ENCODE peak calls at places on chromosomes 2 and 18, in seven cellular contexts. Y is HL-60, P is GM13976, T is NCI-H774, Z is astrocyte of the spinal cord, B is skeletal muscle cell, C is SK-MEL-5. M is an unnamed sample.

GRCh38 chr2:182330451-182331325 is 96.1 kb downstream of the PDE1A start:
- DNase-seq in C (no peak), T (no peak), P (no peak), Y (no peak), Z (no peak), B (peak; percentile 34), M (no peak)

GRCh38 chr2:109325570-109325969 is 196.6 kb downstream of the SH3RF3 start:
- DNase-seq in T (no peak), C (no peak), P (no peak), Z (no peak), B (no peak), Y (no peak), M (no peak)

GRCh38 chr2:38264649-38265322 is 112.3 kb downstream of the ATL2 start:
- DNase-seq in P (no peak), T (no peak), B (no peak), Y (no peak), C (no peak), Z (peak; percentile 53), M (no peak)

GRCh38 chr2:166637051-166637450 is 143.0 kb upstream of the SCN7A start:
- DNase-seq in Z (no peak), P (no peak), C (peak; percentile 7), T (no peak), Y (no peak), B (no peak), M (no peak)

GRCh38 chr2:108909917-108910515 is 79.0 kb downstream of the EDAR start:
- DNase-seq in P (peak; percentile 20), Y (no peak), Z (no peak), T (no peak), B (no peak), C (no peak), M (no peak)

GRCh38 chr2:3282056-3282998 is 95.3 kb downstream of the EIPR1 start:
- DNase-seq in Y (no peak), B (no peak), T (peak; percentile 60), C (no peak), P (no peak), Z (peak; percentile 72), M (no peak)

GRCh38 chr2:182038579-182038978 is 52.9 kb downstream of the PPP1R1C start:
- DNase-seq in Z (peak; percentile 56), Y (no peak), P (no peak), C (no peak), B (no peak), T (no peak), M (no peak)

GRCh38 chr18:77080283-77080682 is 52.3 kb downstream of the MBP start:
- DNase-seq in B (no peak), C (no peak), T (no peak), Z (no peak), Y (no peak), P (peak; percentile 41), M (no peak)

GRCh38 chr2:208406474-208407451 is at the start of gene PTH2R:
- DNase-seq in T (no peak), P (peak; percentile 18), Z (no peak), B (no peak), C (no peak), Y (no peak), M (no peak)

GRCh38 chr18:63271881-63272299 is 47.7 kb downstream of the BCL2 start:
- DNase-seq in C (no peak), Y (no peak), B (no peak), Z (no peak), T (no peak), P (no peak), M (no peak)

GRCh38 chr2:177880278-177880677 is 192.3 kb downstream of the PDE11A start:
- DNase-seq in Y (no peak), B (no peak), T (no peak), Z (no peak), P (no peak), C (no peak), M (no peak)

M was measured in CD14-positive monocyte.